ENCODE peak calls at places on chromosomes 4 and X, in ten cellular contexts. One of them, this sample, is unnamed.

GRCh38 chr4:105050896-105051295 is 95.8 kb upstream of the TET2 start:
- DNase-seq in posterior cingulate gyrus: no peak
- DNase-seq in HT-29: no peak
- DNase-seq in NCI-H774: no peak
- DNase-seq in RPMI7951: peak
- DNase-seq in aorta: no peak
- DNase-seq in astrocyte of the spinal cord: peak
- DNase-seq in cardiac fibroblast: peak
- DNase-seq in stimulated activated CD4-positive, alpha-beta T cell treated with anti-CD3 and anti-CD28 coated beads, Interleukin-1b, Interleukin-23, amount 100 ng/mL, for 24 hours: no peak
- DNase-seq in BE2C: no peak
- DNase-seq in this sample: no peak

GRCh38 chrX:119398974-119399771 is at the start of gene SLC25A43:
- DNase-seq in posterior cingulate gyrus: peak
- DNase-seq in HT-29: peak
- DNase-seq in NCI-H774: peak
- DNase-seq in RPMI7951: peak
- DNase-seq in aorta: peak
- DNase-seq in astrocyte of the spinal cord: no peak
- DNase-seq in cardiac fibroblast: peak
- DNase-seq in stimulated activated CD4-positive, alpha-beta T cell treated with anti-CD3 and anti-CD28 coated beads, Interleukin-1b, Interleukin-23, amount 100 ng/mL, for 24 hours: no peak
- DNase-seq in BE2C: peak
- DNase-seq in this sample: no peak

GRCh38 chr4:168074861-168075260 is 17.5 kb upstream of the ANXA10 start:
- DNase-seq in posterior cingulate gyrus: no peak
- DNase-seq in HT-29: no peak
- DNase-seq in NCI-H774: no peak
- DNase-seq in RPMI7951: no peak
- DNase-seq in aorta: no peak
- DNase-seq in astrocyte of the spinal cord: no peak
- DNase-seq in cardiac fibroblast: no peak
- DNase-seq in stimulated activated CD4-positive, alpha-beta T cell treated with anti-CD3 and anti-CD28 coated beads, Interleukin-1b, Interleukin-23, amount 100 ng/mL, for 24 hours: no peak
- DNase-seq in BE2C: no peak
- DNase-seq in this sample: no peak

GRCh38 chr4:81470456-81471327 is 1.0 kb downstream of the RASGEF1B start:
- DNase-seq in posterior cingulate gyrus: peak
- DNase-seq in HT-29: peak
- DNase-seq in NCI-H774: peak
- DNase-seq in RPMI7951: no peak
- DNase-seq in aorta: peak
- DNase-seq in astrocyte of the spinal cord: no peak
- DNase-seq in cardiac fibroblast: peak
- DNase-seq in stimulated activated CD4-positive, alpha-beta T cell treated with anti-CD3 and anti-CD28 coated beads, Interleukin-1b, Interleukin-23, amount 100 ng/mL, for 24 hours: no peak
- DNase-seq in BE2C: no peak
- DNase-seq in this sample: peak

GRCh38 chr4:139511320-139511719 is 44.7 kb downstream of the SETD7 start:
- DNase-seq in posterior cingulate gyrus: no peak
- DNase-seq in HT-29: no peak
- DNase-seq in NCI-H774: no peak
- DNase-seq in RPMI7951: peak
- DNase-seq in aorta: no peak
- DNase-seq in astrocyte of the spinal cord: peak
- DNase-seq in cardiac fibroblast: peak
- DNase-seq in stimulated activated CD4-positive, alpha-beta T cell treated with anti-CD3 and anti-CD28 coated beads, Interleukin-1b, Interleukin-23, amount 100 ng/mL, for 24 hours: no peak
- DNase-seq in BE2C: no peak
- DNase-seq in this sample: peak

GRCh38 chr4:52058275-52058674 is 7.2 kb downstream of the SPATA18 start:
- DNase-seq in posterior cingulate gyrus: no peak
- DNase-seq in HT-29: no peak
- DNase-seq in NCI-H774: no peak
- DNase-seq in RPMI7951: no peak
- DNase-seq in aorta: no peak
- DNase-seq in astrocyte of the spinal cord: no peak
- DNase-seq in cardiac fibroblast: no peak
- DNase-seq in stimulated activated CD4-positive, alpha-beta T cell treated with anti-CD3 and anti-CD28 coated beads, Interleukin-1b, Interleukin-23, amount 100 ng/mL, for 24 hours: no peak
- DNase-seq in BE2C: no peak
- DNase-seq in this sample: no peak

GRCh38 chrX:71085900-71086299 is 9.8 kb upstream of the FOXO4 start:
- DNase-seq in posterior cingulate gyrus: no peak
- DNase-seq in HT-29: no peak
- DNase-seq in NCI-H774: no peak
- DNase-seq in RPMI7951: no peak
- DNase-seq in aorta: no peak
- DNase-seq in astrocyte of the spinal cord: no peak
- DNase-seq in cardiac fibroblast: no peak
- DNase-seq in stimulated activated CD4-positive, alpha-beta T cell treated with anti-CD3 and anti-CD28 coated beads, Interleukin-1b, Interleukin-23, amount 100 ng/mL, for 24 hours: no peak
- DNase-seq in BE2C: no peak
- DNase-seq in this sample: no peak

GRCh38 chr4:124899997-124900396 is 187.5 kb upstream of the ANKRD50 start:
- DNase-seq in posterior cingulate gyrus: no peak
- DNase-seq in HT-29: no peak
- DNase-seq in NCI-H774: no peak
- DNase-seq in RPMI7951: no peak
- DNase-seq in aorta: no peak
- DNase-seq in astrocyte of the spinal cord: no peak
- DNase-seq in cardiac fibroblast: no peak
- DNase-seq in stimulated activated CD4-positive, alpha-beta T cell treated with anti-CD3 and anti-CD28 coated beads, Interleukin-1b, Interleukin-23, amount 100 ng/mL, for 24 hours: no peak
- DNase-seq in BE2C: peak
- DNase-seq in this sample: no peak

GRCh38 chr4:5809216-5809776 is 83.6 kb downstream of the CRMP1 start:
- DNase-seq in posterior cingulate gyrus: peak
- DNase-seq in HT-29: no peak
- DNase-seq in NCI-H774: no peak
- DNase-seq in RPMI7951: no peak
- DNase-seq in aorta: no peak
- DNase-seq in astrocyte of the spinal cord: no peak
- DNase-seq in cardiac fibroblast: no peak
- DNase-seq in stimulated activated CD4-positive, alpha-beta T cell treated with anti-CD3 and anti-CD28 coated beads, Interleukin-1b, Interleukin-23, amount 100 ng/mL, for 24 hours: no peak
- DNase-seq in BE2C: no peak
- DNase-seq in this sample: no peak

GRCh38 chrX:23100826-23101225 is 101.1 kb downstream of the DDX53 start:
- DNase-seq in posterior cingulate gyrus: no peak
- DNase-seq in HT-29: no peak
- DNase-seq in NCI-H774: no peak
- DNase-seq in RPMI7951: no peak
- DNase-seq in aorta: no peak
- DNase-seq in astrocyte of the spinal cord: no peak
- DNase-seq in cardiac fibroblast: no peak
- DNase-seq in stimulated activated CD4-positive, alpha-beta T cell treated with anti-CD3 and anti-CD28 coated beads, Interleukin-1b, Interleukin-23, amount 100 ng/mL, for 24 hours: no peak
- DNase-seq in BE2C: no peak
- DNase-seq in this sample: no peak

GRCh38 chr4:169244210-169244609 is 26.5 kb downstream of the SH3RF1 start:
- DNase-seq in posterior cingulate gyrus: no peak
- DNase-seq in HT-29: no peak
- DNase-seq in NCI-H774: no peak
- DNase-seq in RPMI7951: no peak
- DNase-seq in aorta: no peak
- DNase-seq in astrocyte of the spinal cord: no peak
- DNase-seq in cardiac fibroblast: peak
- DNase-seq in stimulated activated CD4-positive, alpha-beta T cell treated with anti-CD3 and anti-CD28 coated beads, Interleukin-1b, Interleukin-23, amount 100 ng/mL, for 24 hours: no peak
- DNase-seq in BE2C: no peak
- DNase-seq in this sample: peak

GRCh38 chr4:139167774-139168444 is 9.1 kb downstream of the ELF2 start:
- DNase-seq in posterior cingulate gyrus: no peak
- DNase-seq in HT-29: peak
- DNase-seq in NCI-H774: no peak
- DNase-seq in RPMI7951: peak
- DNase-seq in aorta: no peak
- DNase-seq in astrocyte of the spinal cord: peak
- DNase-seq in cardiac fibroblast: peak
- DNase-seq in stimulated activated CD4-positive, alpha-beta T cell treated with anti-CD3 and anti-CD28 coated beads, Interleukin-1b, Interleukin-23, amount 100 ng/mL, for 24 hours: no peak
- DNase-seq in BE2C: no peak
- DNase-seq in this sample: peak

GRCh38 chrX:121109986-121110385 is 62.6 kb downstream of the GLUD2 start:
- DNase-seq in posterior cingulate gyrus: no peak
- DNase-seq in HT-29: no peak
- DNase-seq in NCI-H774: no peak
- DNase-seq in RPMI7951: no peak
- DNase-seq in aorta: no peak
- DNase-seq in astrocyte of the spinal cord: no peak
- DNase-seq in cardiac fibroblast: no peak
- DNase-seq in stimulated activated CD4-positive, alpha-beta T cell treated with anti-CD3 and anti-CD28 coated beads, Interleukin-1b, Interleukin-23, amount 100 ng/mL, for 24 hours: no peak
- DNase-seq in BE2C: no peak
- DNase-seq in this sample: no peak

GRCh38 chrX:119516157-119516702 is 48.0 kb downstream of the SLC25A5 start:
- DNase-seq in posterior cingulate gyrus: no peak
- DNase-seq in HT-29: peak
- DNase-seq in NCI-H774: peak
- DNase-seq in RPMI7951: peak
- DNase-seq in aorta: no peak
- DNase-seq in astrocyte of the spinal cord: peak
- DNase-seq in cardiac fibroblast: peak
- DNase-seq in stimulated activated CD4-positive, alpha-beta T cell treated with anti-CD3 and anti-CD28 coated beads, Interleukin-1b, Interleukin-23, amount 100 ng/mL, for 24 hours: peak
- DNase-seq in BE2C: peak
- DNase-seq in this sample: peak

GRCh38 chr4:54001558-54002365 is 62.6 kb downstream of the CHIC2 start:
- DNase-seq in posterior cingulate gyrus: no peak
- DNase-seq in HT-29: no peak
- DNase-seq in NCI-H774: no peak
- DNase-seq in RPMI7951: no peak
- DNase-seq in aorta: no peak
- DNase-seq in astrocyte of the spinal cord: no peak
- DNase-seq in cardiac fibroblast: no peak
- DNase-seq in stimulated activated CD4-positive, alpha-beta T cell treated with anti-CD3 and anti-CD28 coated beads, Interleukin-1b, Interleukin-23, amount 100 ng/mL, for 24 hours: no peak
- DNase-seq in BE2C: no peak
- DNase-seq in this sample: no peak

GRCh38 chr4:182448281-182449151 is 205.3 kb downstream of the TENM3 start:
- DNase-seq in posterior cingulate gyrus: peak
- DNase-seq in HT-29: no peak
- DNase-seq in NCI-H774: peak
- DNase-seq in RPMI7951: peak
- DNase-seq in aorta: peak
- DNase-seq in astrocyte of the spinal cord: peak
- DNase-seq in cardiac fibroblast: peak
- DNase-seq in stimulated activated CD4-positive, alpha-beta T cell treated with anti-CD3 and anti-CD28 coated beads, Interleukin-1b, Interleukin-23, amount 100 ng/mL, for 24 hours: peak
- DNase-seq in BE2C: peak
- DNase-seq in this sample: peak

GRCh38 chr4:103305355-103305754 is 107.2 kb upstream of the CENPE start:
- DNase-seq in posterior cingulate gyrus: no peak
- DNase-seq in HT-29: no peak
- DNase-seq in NCI-H774: no peak
- DNase-seq in RPMI7951: no peak
- DNase-seq in aorta: no peak
- DNase-seq in astrocyte of the spinal cord: no peak
- DNase-seq in cardiac fibroblast: no peak
- DNase-seq in stimulated activated CD4-positive, alpha-beta T cell treated with anti-CD3 and anti-CD28 coated beads, Interleukin-1b, Interleukin-23, amount 100 ng/mL, for 24 hours: no peak
- DNase-seq in BE2C: no peak
- DNase-seq in this sample: no peak

GRCh38 chr4:189322426-189322825 is 618.2 kb upstream of the FRG1 start:
- DNase-seq in posterior cingulate gyrus: no peak
- DNase-seq in HT-29: no peak
- DNase-seq in NCI-H774: no peak
- DNase-seq in RPMI7951: no peak
- DNase-seq in aorta: no peak
- DNase-seq in astrocyte of the spinal cord: no peak
- DNase-seq in cardiac fibroblast: no peak
- DNase-seq in stimulated activated CD4-positive, alpha-beta T cell treated with anti-CD3 and anti-CD28 coated beads, Interleukin-1b, Interleukin-23, amount 100 ng/mL, for 24 hours: no peak
- DNase-seq in BE2C: no peak
- DNase-seq in this sample: no peak

GRCh38 chr4:133186845-133187244 is 37.8 kb downstream of the PCDH10 start:
- DNase-seq in posterior cingulate gyrus: no peak
- DNase-seq in HT-29: no peak
- DNase-seq in NCI-H774: no peak
- DNase-seq in RPMI7951: no peak
- DNase-seq in aorta: peak
- DNase-seq in astrocyte of the spinal cord: peak
- DNase-seq in cardiac fibroblast: peak
- DNase-seq in stimulated activated CD4-positive, alpha-beta T cell treated with anti-CD3 and anti-CD28 coated beads, Interleukin-1b, Interleukin-23, amount 100 ng/mL, for 24 hours: no peak
- DNase-seq in BE2C: no peak
- DNase-seq in this sample: no peak

GRCh38 chr4:26947318-26947717 is 86.7 kb downstream of the STIM2 start:
- DNase-seq in posterior cingulate gyrus: no peak
- DNase-seq in HT-29: no peak
- DNase-seq in NCI-H774: no peak
- DNase-seq in RPMI7951: no peak
- DNase-seq in aorta: no peak
- DNase-seq in astrocyte of the spinal cord: no peak
- DNase-seq in cardiac fibroblast: no peak
- DNase-seq in stimulated activated CD4-positive, alpha-beta T cell treated with anti-CD3 and anti-CD28 coated beads, Interleukin-1b, Interleukin-23, amount 100 ng/mL, for 24 hours: no peak
- DNase-seq in BE2C: no peak
- DNase-seq in this sample: no peak

GRCh38 chr4:22091351-22091731 is 142.8 kb upstream of the KCNIP4 start:
- DNase-seq in posterior cingulate gyrus: no peak
- DNase-seq in HT-29: peak
- DNase-seq in NCI-H774: no peak
- DNase-seq in RPMI7951: no peak
- DNase-seq in aorta: no peak
- DNase-seq in astrocyte of the spinal cord: no peak
- DNase-seq in cardiac fibroblast: no peak
- DNase-seq in stimulated activated CD4-positive, alpha-beta T cell treated with anti-CD3 and anti-CD28 coated beads, Interleukin-1b, Interleukin-23, amount 100 ng/mL, for 24 hours: no peak
- DNase-seq in BE2C: no peak
- DNase-seq in this sample: no peak

GRCh38 chrX:19589105-19589504 is 73.8 kb upstream of the MAP3K15 start:
- DNase-seq in posterior cingulate gyrus: no peak
- DNase-seq in HT-29: no peak
- DNase-seq in NCI-H774: no peak
- DNase-seq in RPMI7951: no peak
- DNase-seq in aorta: no peak
- DNase-seq in astrocyte of the spinal cord: no peak
- DNase-seq in cardiac fibroblast: no peak
- DNase-seq in stimulated activated CD4-positive, alpha-beta T cell treated with anti-CD3 and anti-CD28 coated beads, Interleukin-1b, Interleukin-23, amount 100 ng/mL, for 24 hours: no peak
- DNase-seq in BE2C: no peak
- DNase-seq in this sample: no peak

GRCh38 chrX:73963682-73964081 is 340.3 kb upstream of the ZCCHC13 start:
- DNase-seq in posterior cingulate gyrus: no peak
- DNase-seq in HT-29: no peak
- DNase-seq in NCI-H774: no peak
- DNase-seq in RPMI7951: no peak
- DNase-seq in aorta: no peak
- DNase-seq in astrocyte of the spinal cord: no peak
- DNase-seq in cardiac fibroblast: no peak
- DNase-seq in stimulated activated CD4-positive, alpha-beta T cell treated with anti-CD3 and anti-CD28 coated beads, Interleukin-1b, Interleukin-23, amount 100 ng/mL, for 24 hours: no peak
- DNase-seq in BE2C: no peak
- DNase-seq in this sample: no peak

GRCh38 chrX:154735695-154736393 is 15.0 kb downstream of the GAB3 start:
- DNase-seq in posterior cingulate gyrus: no peak
- DNase-seq in HT-29: no peak
- DNase-seq in NCI-H774: no peak
- DNase-seq in RPMI7951: peak
- DNase-seq in aorta: peak
- DNase-seq in astrocyte of the spinal cord: peak
- DNase-seq in cardiac fibroblast: peak
- DNase-seq in stimulated activated CD4-positive, alpha-beta T cell treated with anti-CD3 and anti-CD28 coated beads, Interleukin-1b, Interleukin-23, amount 100 ng/mL, for 24 hours: no peak
- DNase-seq in BE2C: no peak
- DNase-seq in this sample: no peak

GRCh38 chr4:66000500-66001117 is 330.3 kb upstream of the EPHA5 start:
- DNase-seq in posterior cingulate gyrus: no peak
- DNase-seq in HT-29: no peak
- DNase-seq in NCI-H774: no peak
- DNase-seq in RPMI7951: peak
- DNase-seq in aorta: no peak
- DNase-seq in astrocyte of the spinal cord: peak
- DNase-seq in cardiac fibroblast: no peak
- DNase-seq in stimulated activated CD4-positive, alpha-beta T cell treated with anti-CD3 and anti-CD28 coated beads, Interleukin-1b, Interleukin-23, amount 100 ng/mL, for 24 hours: no peak
- DNase-seq in BE2C: no peak
- DNase-seq in this sample: peak

GRCh38 chr4:79650794-79651431 is 242.9 kb upstream of the GK2 start:
- DNase-seq in posterior cingulate gyrus: no peak
- DNase-seq in HT-29: no peak
- DNase-seq in NCI-H774: no peak
- DNase-seq in RPMI7951: peak
- DNase-seq in aorta: no peak
- DNase-seq in astrocyte of the spinal cord: peak
- DNase-seq in cardiac fibroblast: peak
- DNase-seq in stimulated activated CD4-positive, alpha-beta T cell treated with anti-CD3 and anti-CD28 coated beads, Interleukin-1b, Interleukin-23, amount 100 ng/mL, for 24 hours: no peak
- DNase-seq in BE2C: no peak
- DNase-seq in this sample: peak

GRCh38 chrX:46208225-46208854 is 336.9 kb downstream of the ZNF674 start:
- DNase-seq in posterior cingulate gyrus: no peak
- DNase-seq in HT-29: peak
- DNase-seq in NCI-H774: no peak
- DNase-seq in RPMI7951: peak
- DNase-seq in aorta: no peak
- DNase-seq in astrocyte of the spinal cord: peak
- DNase-seq in cardiac fibroblast: peak
- DNase-seq in stimulated activated CD4-positive, alpha-beta T cell treated with anti-CD3 and anti-CD28 coated beads, Interleukin-1b, Interleukin-23, amount 100 ng/mL, for 24 hours: no peak
- DNase-seq in BE2C: no peak
- DNase-seq in this sample: peak